ENCODE peak calls at places on chromosomes 2 and 18, in five cellular contexts. E, I, G, S and T are unnamed samples.

GRCh38 chr2:217222511-217222910 is 362.6 kb upstream of the TNP1 start:
- DNase-seq in E (no peak), I (no peak), G (no peak), S (no peak), T (no peak)

GRCh38 chr2:5148392-5149085 is 543.6 kb upstream of the SOX11 start:
- DNase-seq in E (no peak), I (peak), G (no peak), S (no peak), T (no peak)

GRCh38 chr2:160010361-160011145 is 51.9 kb downstream of the PLA2R1 start:
- DNase-seq in E (peak), I (no peak), G (no peak), S (no peak), T (no peak)

GRCh38 chr2:239739206-239739605 is 285.9 kb downstream of the NDUFA10 start:
- DNase-seq in E (no peak), I (no peak), G (no peak), S (no peak), T (no peak)

GRCh38 chr2:22703286-22703925 is 681.6 kb upstream of the KLHL29 start:
- DNase-seq in E (no peak), I (no peak), G (no peak), S (no peak), T (no peak)

GRCh38 chr18:54240629-54241107 is 16.2 kb upstream of the MBD2 start:
- DNase-seq in E (peak), I (peak), G (no peak), S (no peak), T (no peak)

GRCh38 chr2:216551234-216551633 is 52.6 kb downstream of the RPL37A start:
- DNase-seq in E (peak), I (peak), G (no peak), S (no peak), T (no peak)

GRCh38 chr2:199485732-199486335 is 28.1 kb upstream of the SATB2 start:
- DNase-seq in E (peak), I (peak), G (no peak), S (no peak), T (no peak)

GRCh38 chr2:216508229-216508628 is 9.6 kb downstream of the RPL37A start:
- DNase-seq in E (no peak), I (no peak), G (no peak), S (no peak), T (no peak)

GRCh38 chr2:22734373-22735045 is 650.5 kb upstream of the KLHL29 start:
- DNase-seq in E (no peak), I (no peak), G (no peak), S (no peak), T (no peak)

GRCh38 chr2:217632036-217632435 is 370.8 kb downstream of the TNS1 start:
- DNase-seq in E (no peak), I (no peak), G (no peak), S (no peak), T (no peak)

GRCh38 chr18:10442551-10442971 is 11.9 kb upstream of the APCDD1 start:
- DNase-seq in E (no peak), I (no peak), G (no peak), S (no peak), T (no peak)

GRCh38 chr2:54015809-54016703 is 45.3 kb upstream of the PSME4 start:
- DNase-seq in E (no peak), I (peak), G (no peak), S (no peak), T (no peak)

GRCh38 chr18:12744103-12744502 is 41.3 kb downstream of the PSMG2 start:
- DNase-seq in E (peak), I (peak), G (no peak), S (no peak), T (no peak)

GRCh38 chr2:205673312-205673711 is 9.0 kb upstream of the NRP2 start:
- DNase-seq in E (no peak), I (no peak), G (no peak), S (no peak), T (no peak)

GRCh38 chr2:217951091-217951490 is 51.7 kb downstream of the TNS1 start:
- DNase-seq in E (no peak), I (no peak), G (no peak), S (no peak), T (no peak)

GRCh38 chr18:42976869-42977268 is 138.6 kb downstream of the RIT2 start:
- DNase-seq in E (no peak), I (no peak), G (no peak), S (no peak), T (no peak)

GRCh38 chr2:19893520-19894134 is 8.2 kb downstream of the TTC32 start:
- DNase-seq in E (no peak), I (no peak), G (no peak), S (no peak), T (no peak)

GRCh38 chr2:106978647-106979046 is 92.7 kb upstream of the ST6GAL2 start:
- DNase-seq in E (no peak), I (no peak), G (no peak), S (no peak), T (no peak)

GRCh38 chr2:112163541-112163981 is 25.4 kb downstream of the FBLN7 start:
- DNase-seq in E (no peak), I (no peak), G (no peak), S (no peak), T (no peak)

GRCh38 chr2:219149667-219150066 is 10.9 kb downstream of the NHEJ1 start:
- DNase-seq in E (peak), I (no peak), G (no peak), S (no peak), T (no peak)

GRCh38 chr2:37794717-37795116 is 123.3 kb upstream of the CDC42EP3 start:
- DNase-seq in E (no peak), I (no peak), G (no peak), S (no peak), T (no peak)

GRCh38 chr2:48452108-48452507 is 77.8 kb upstream of the STON1 start:
- DNase-seq in E (no peak), I (no peak), G (no peak), S (no peak), T (no peak)

GRCh38 chr18:35497006-35497333 is 790 bp downstream of the INO80C start:
- DNase-seq in E (no peak), I (no peak), G (no peak), S (no peak), T (peak)

GRCh38 chr2:29455202-29455885 is 340.1 kb downstream of the CLIP4 start:
- DNase-seq in E (no peak), I (no peak), G (no peak), S (no peak), T (no peak)

GRCh38 chr2:109689182-109689935 is 75.2 kb downstream of the SOWAHC start:
- DNase-seq in E (no peak), I (no peak), G (no peak), S (no peak), T (no peak)

GRCh38 chr2:100278986-100279385 is 43.3 kb downstream of the LONRF2 start:
- DNase-seq in E (no peak), I (no peak), G (no peak), S (no peak), T (peak)

GRCh38 chr2:219628235-219628985 is 980 bp downstream of the SLC4A3 start:
- DNase-seq in E (no peak), I (no peak), G (peak), S (no peak), T (no peak)

GRCh38 chr2:100964222-100964621 is 37.9 kb upstream of the RPL31 start:
- DNase-seq in E (no peak), I (no peak), G (no peak), S (no peak), T (no peak)

GRCh38 chr2:45276914-45277313 is 267.7 kb upstream of the SIX2 start:
- DNase-seq in E (peak), I (no peak), G (no peak), S (no peak), T (no peak)